ENCODE peak calls at places on chromosomes 16 and 17, in eight cellular contexts. E is spleen, Q is stomach, N is SK-N-MC, H is H1, M is prostate gland, Y is Panc1, J is HL-60. B is an unnamed sample.

GRCh38 chr17:74832421-74832820 is 27.3 kb downstream of the GRIN2C start:
- DNase-seq in E (peak), H (no peak), Q (no peak), N (no peak), J (no peak), M (no peak), Y (no peak), B (no peak)

GRCh38 chr16:49592507-49593422 is 219.2 kb downstream of the C16orf78 start:
- DNase-seq in E (peak), M (no peak), H (peak), Q (peak), J (no peak), N (no peak), Y (peak), B (peak)

GRCh38 chr17:69523252-69523861 is 108.9 kb downstream of the MAP2K6 start:
- DNase-seq in H (peak), Q (no peak), M (peak), Y (peak), J (peak), N (peak), E (no peak), B (no peak)

GRCh38 chr16:3085868-3086595 is 13.1 kb downstream of the ZSCAN10 start:
- DNase-seq in N (no peak), Q (no peak), J (no peak), E (peak), M (no peak), Y (no peak), H (no peak), B (no peak)

GRCh38 chr17:49603238-49603637 is 27.6 kb downstream of the NXPH3 start:
- DNase-seq in Y (no peak), J (no peak), Q (no peak), M (no peak), E (no peak), N (no peak), H (no peak), B (no peak)

GRCh38 chr16:84156342-84156784 is 11.3 kb downstream of the DNAAF1 start:
- DNase-seq in E (no peak), M (no peak), N (no peak), Y (no peak), Q (no peak), H (no peak), J (no peak), B (no peak)

GRCh38 chr17:77107506-77108433 is 33.0 kb upstream of the SEC14L1 start:
- DNase-seq in N (no peak), E (no peak), Q (no peak), H (no peak), Y (no peak), M (no peak), J (no peak), B (peak)

GRCh38 chr16:11405331-11406176 is 60.3 kb downstream of the RMI2 start:
- DNase-seq in M (no peak), N (no peak), H (peak), Y (peak), Q (peak), E (no peak), J (peak), B (peak)

GRCh38 chr16:12245923-12246290 is 269.4 kb downstream of the SNX29 start:
- DNase-seq in Q (no peak), E (no peak), J (no peak), M (no peak), Y (no peak), H (no peak), N (no peak), B (no peak)

GRCh38 chr17:63476494-63476856 is 386 bp upstream of the ACE start:
- DNase-seq in N (no peak), M (no peak), Y (no peak), E (no peak), H (no peak), J (no peak), Q (no peak), B (no peak)

GRCh38 chr16:371729-372521 is 1.6 kb upstream of the MRPL28 start:
- DNase-seq in M (no peak), Y (no peak), J (no peak), N (no peak), E (peak), Q (no peak), H (no peak), B (no peak)

GRCh38 chr16:66925322-66925840 is at the start of gene RRAD:
- DNase-seq in N (no peak), E (no peak), Q (no peak), H (no peak), Y (no peak), J (no peak), M (no peak), B (peak)

GRCh38 chr16:79261461-79261860 is 339.1 kb downstream of the MAF start:
- DNase-seq in Y (no peak), M (no peak), H (peak), N (no peak), J (peak), Q (peak), E (peak), B (peak)

GRCh38 chr17:61317779-61318178 is 81.9 kb upstream of the TBX2 start:
- DNase-seq in E (peak), Q (no peak), N (no peak), H (no peak), M (no peak), J (no peak), Y (no peak), B (no peak)

GRCh38 chr16:47503936-47504335 is 42.8 kb downstream of the PHKB start:
- DNase-seq in Q (no peak), J (no peak), H (no peak), N (no peak), E (no peak), Y (no peak), M (no peak), B (no peak)

GRCh38 chr16:3974751-3975150 is 94.2 kb upstream of the CREBBP start:
- DNase-seq in Q (no peak), M (no peak), Y (no peak), H (no peak), N (no peak), E (no peak), J (no peak), B (no peak)

GRCh38 chr16:25413962-25414361 is 156.3 kb upstream of the ZKSCAN2 start:
- DNase-seq in Q (no peak), Y (no peak), M (no peak), H (no peak), E (no peak), J (no peak), N (peak), B (no peak)

GRCh38 chr16:1991135-1991551 is 1.4 kb downstream of the SYNGR3 start:
- DNase-seq in Y (no peak), E (peak), Q (peak), M (no peak), J (no peak), H (no peak), N (no peak), B (peak)

GRCh38 chr17:81342062-81342699 is 47.1 kb upstream of the SLC38A10 start:
- DNase-seq in J (no peak), N (no peak), H (no peak), Y (no peak), E (no peak), M (no peak), Q (no peak), B (no peak)

GRCh38 chr16:85611455-85612190 is 1.5 kb upstream of the GSE1 start:
- DNase-seq in E (peak), N (no peak), J (peak), M (peak), H (no peak), Y (no peak), Q (peak), B (peak)

GRCh38 chr16:88383401-88384221 is 852 bp downstream of the ZNF469 start:
- DNase-seq in Y (no peak), M (no peak), Q (peak), E (peak), J (no peak), N (no peak), H (no peak), B (no peak)

GRCh38 chr17:55334285-55334684 is 69.5 kb downstream of the HLF start:
- DNase-seq in Y (no peak), H (no peak), J (no peak), Q (no peak), E (no peak), N (no peak), M (no peak), B (no peak)

GRCh38 chr16:15775209-15775608 is 81.6 kb downstream of the MYH11 start:
- DNase-seq in Y (no peak), M (no peak), N (no peak), J (no peak), Q (no peak), H (no peak), E (no peak), B (no peak)

GRCh38 chr17:61391595-61392291 is 7.9 kb upstream of the TBX2 start:
- DNase-seq in M (no peak), H (no peak), J (no peak), Y (no peak), N (no peak), E (no peak), Q (no peak), B (no peak)

GRCh38 chr17:12536472-12536871 is 129.2 kb upstream of the MYOCD start:
- DNase-seq in E (no peak), M (no peak), N (no peak), J (no peak), Y (no peak), Q (no peak), H (no peak), B (no peak)

GRCh38 chr17:10616502-10617119 is 40.5 kb downstream of the MYH3 start:
- DNase-seq in J (peak), N (no peak), E (peak), Y (peak), Q (peak), H (peak), M (peak), B (peak)

GRCh38 chr17:14095630-14096029 is 26.3 kb downstream of the COX10 start:
- DNase-seq in E (no peak), M (no peak), Q (no peak), H (no peak), J (no peak), Y (no peak), N (no peak), B (no peak)

GRCh38 chr17:1714488-1714979 is 4.4 kb upstream of the TLCD2 start:
- DNase-seq in E (peak), M (peak), N (no peak), J (no peak), Y (no peak), Q (peak), H (peak), B (peak)

GRCh38 chr17:4900231-4901107 is 1.1 kb downstream of the C17orf107 start:
- DNase-seq in N (no peak), H (no peak), Y (no peak), E (peak), M (no peak), Q (peak), J (no peak), B (peak)

DNA sequence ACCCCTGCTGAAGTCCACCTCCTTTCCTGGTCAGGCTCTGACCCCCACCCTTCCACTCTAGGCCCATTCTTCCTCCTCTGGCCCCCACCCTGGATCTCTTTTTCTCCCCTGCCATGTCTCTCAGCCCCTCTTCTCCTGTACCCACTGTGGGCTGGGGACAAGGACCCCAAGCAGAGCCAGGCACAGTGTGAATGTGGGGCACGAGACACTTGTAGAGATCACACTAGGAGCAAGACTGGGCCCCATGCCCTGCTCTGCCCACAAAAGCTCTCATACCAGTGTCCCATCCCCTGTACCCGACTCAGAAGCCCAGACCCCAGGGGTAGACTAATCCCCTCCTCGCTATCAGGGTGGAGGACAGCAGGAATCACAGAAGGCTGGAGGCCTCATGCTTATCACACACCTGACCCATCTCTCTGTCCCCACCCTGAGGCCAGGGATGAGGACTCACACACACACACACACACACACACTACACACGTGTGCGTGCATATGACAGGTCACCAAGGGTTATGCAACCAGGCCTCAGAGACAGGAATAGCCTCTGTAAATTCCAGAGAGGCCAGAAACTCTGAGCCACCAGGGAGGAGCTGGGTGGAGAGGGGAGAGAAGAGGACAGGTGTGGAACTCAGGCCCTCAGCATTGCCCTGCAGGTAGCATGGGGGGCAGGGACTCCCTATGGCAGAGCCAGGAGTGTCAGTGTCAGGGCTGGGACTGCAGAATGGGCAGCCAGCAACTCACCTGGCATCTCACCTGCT is 21.1 kb downstream of the ARHGAP27 start:
- DNase-seq in M (no peak), Q (no peak), J (no peak), H (no peak), N (no peak), E (no peak), Y (no peak), B (peak)
- H3K27ac ChIP-seq in M (no peak), Q (peak), J (peak), H (no peak), N (no peak), E (peak), Y (no peak), B (peak)

GRCh38 chr16:58509256-58510096 is 5.8 kb upstream of the SETD6 start:
- DNase-seq in N (no peak), J (no peak), H (no peak), Y (no peak), E (peak), M (peak), Q (peak), B (no peak)

GRCh38 chr16:58511933-58512815 is 3.1 kb upstream of the SETD6 start:
- DNase-seq in M (peak), Y (no peak), Q (peak), J (peak), E (peak), H (peak), N (no peak), B (peak)

GRCh38 chr16:58510097-58510775 is 5.1 kb upstream of the SETD6 start:
- DNase-seq in J (no peak), Q (peak), Y (no peak), M (no peak), E (peak), H (no peak), N (no peak), B (no peak)

GRCh38 chr16:58508671-58509251 is 6.6 kb upstream of the SETD6 start:
- DNase-seq in Y (no peak), M (no peak), N (no peak), J (no peak), E (no peak), H (no peak), Q (no peak), B (no peak)

GRCh38 chr16:58510776-58511628 is 4.3 kb upstream of the SETD6 start:
- DNase-seq in J (no peak), Q (peak), Y (no peak), M (no peak), E (peak), H (no peak), N (no peak), B (no peak)
- TF ChIP-seq POLR2AphosphoS5 in J (no peak), Q (no peak), Y (no peak), M (no peak), E (no peak), H (no peak), N (no peak), B (no peak)

GRCh38 chr16:67949645-67950044 is 5.7 kb upstream of the LCAT start:
- DNase-seq in N (no peak), H (no peak), Q (no peak), Y (no peak), J (no peak), E (peak), M (no peak), B (no peak)

GRCh38 chr16:67948015-67948414 is 4.1 kb upstream of the LCAT start:
- DNase-seq in N (no peak), M (no peak), Y (no peak), Q (no peak), H (no peak), J (no peak), E (no peak), B (no peak)

GRCh38 chr16:67951485-67951884 is 7.6 kb upstream of the LCAT start:
- DNase-seq in J (no peak), Y (no peak), Q (no peak), E (peak), N (no peak), H (no peak), M (no peak), B (no peak)

GRCh38 chr16:67946966-67947558 is 3.1 kb upstream of the LCAT start:
- DNase-seq in N (no peak), Q (no peak), E (no peak), M (no peak), Y (no peak), H (no peak), J (no peak), B (no peak)

DNA sequence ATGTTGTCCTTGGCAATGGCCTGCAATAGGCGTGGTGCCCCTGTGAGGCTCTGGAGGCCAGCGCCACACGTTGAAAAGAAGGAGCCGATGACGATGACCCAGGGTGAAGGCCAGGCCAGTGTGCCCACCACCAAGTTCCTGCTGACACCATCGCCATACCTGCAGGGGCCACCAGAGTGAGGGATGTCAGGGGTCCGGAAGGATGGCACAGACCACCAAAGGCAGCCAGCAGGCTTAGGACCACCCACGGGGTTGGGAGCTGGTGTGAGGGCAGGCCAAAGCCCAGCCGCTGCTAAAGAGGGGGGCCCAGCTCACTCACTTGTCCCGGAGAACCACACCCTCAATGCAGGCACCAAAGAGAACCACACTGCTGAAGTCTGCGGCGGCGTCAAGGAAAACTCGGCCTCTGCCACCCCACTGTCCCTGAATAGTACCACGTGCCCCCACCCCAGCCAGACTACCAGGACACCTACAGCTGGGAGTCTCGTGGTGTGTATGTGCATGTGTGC is 6.5 kb upstream of the LCAT start:
- DNase-seq in J (no peak), Y (no peak), E (peak), M (no peak), N (no peak), H (no peak), Q (no peak), B (no peak)
- H3K27ac ChIP-seq in J (no peak), Y (no peak), E (no peak), M (no peak), N (no peak), H (no peak), Q (no peak), B (no peak)

GRCh38 chr17:22304667-22305303 is 612.5 kb downstream of the KCNJ18 start:
- DNase-seq in E (no peak), N (no peak), J (no peak), Y (no peak), H (no peak), M (no peak), Q (no peak), B (no peak)
- TF ChIP-seq POLR2AphosphoS5 in E (no peak), N (no peak), J (no peak), Y (no peak), H (no peak), M (no peak), Q (no peak), B (no peak)

DNA sequence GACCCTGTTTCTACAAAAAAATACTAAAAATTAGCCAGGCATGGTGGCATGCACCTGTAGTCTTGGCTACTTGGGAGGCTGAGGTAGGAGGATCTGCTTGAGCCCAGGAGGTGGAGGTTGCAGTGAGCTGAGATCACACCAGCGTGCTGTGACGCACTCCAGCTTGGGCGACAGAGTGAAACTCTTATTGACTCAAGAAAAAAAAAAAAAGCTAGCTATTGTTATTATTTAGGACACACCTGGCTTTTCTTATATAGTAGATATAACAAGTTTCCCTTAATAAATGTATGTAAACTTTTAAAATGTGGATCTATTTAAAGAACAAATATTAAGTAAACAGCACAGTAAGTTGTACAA is 1.8 kb downstream of the RABEP2 start:
- DNase-seq in Q (no peak), E (no peak), H (no peak), N (no peak), J (no peak), M (no peak), Y (no peak), B (no peak)
- H3K27ac ChIP-seq in Q (peak), E (peak), H (no peak), N (no peak), J (no peak), M (peak), Y (no peak), B (peak)

DNA sequence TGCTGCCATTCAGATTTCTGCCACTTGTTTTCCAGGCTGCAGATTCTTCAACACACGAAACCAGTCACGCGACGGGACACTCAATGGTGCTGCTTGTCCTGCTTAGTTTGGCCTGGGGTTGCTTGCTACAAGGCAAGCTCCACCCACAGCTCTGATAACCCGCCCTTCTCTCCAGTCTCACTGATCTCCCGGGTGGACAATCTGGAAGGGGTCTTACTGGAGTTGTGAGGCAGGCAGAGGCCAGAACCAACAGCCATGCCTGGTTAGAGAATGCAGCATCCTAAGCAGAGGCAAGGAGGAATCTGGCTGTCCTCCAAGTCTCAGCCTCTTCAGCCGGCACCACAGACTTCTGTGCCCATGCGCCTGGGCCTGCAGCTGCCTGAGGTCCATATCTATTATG is 119.1 kb downstream of the KCNJ12 start:
- DNase-seq in M (no peak), J (no peak), E (no peak), Y (no peak), Q (no peak), N (no peak), H (no peak), B (no peak)
- TF ChIP-seq POLR2AphosphoS5 in M (no peak), J (no peak), E (no peak), Y (no peak), Q (no peak), N (no peak), H (no peak), B (no peak)